ENCODE peak calls at places on chromosomes 16 and 17, in ten cellular contexts. B, Y, F, T, N, G, D, E, V and M are unnamed samples.

GRCh38 chr17:32992360-32993033 is 850 bp downstream of the SPACA3 start:
- DNase-seq in B (peak), Y (no peak), F (no peak), T (no peak), N (no peak), G (no peak), D (no peak), E (no peak), V (no peak), M (no peak)

GRCh38 chr16:54936086-54936978 is 5.7 kb downstream of the IRX5 start:
- DNase-seq in B (no peak), Y (peak), F (no peak), T (no peak), N (no peak), G (no peak), D (no peak), E (peak), V (no peak), M (no peak)

GRCh38 chr17:74119960-74120359 is 83.5 kb upstream of the RPL38 start:
- DNase-seq in B (no peak), Y (no peak), F (no peak), T (no peak), N (no peak), G (no peak), D (peak), E (peak), V (no peak), M (no peak)

GRCh38 chr17:30426292-30426691 is 47.6 kb downstream of the CPD start:
- DNase-seq in B (no peak), Y (no peak), F (no peak), T (no peak), N (no peak), G (no peak), D (no peak), E (no peak), V (no peak), M (no peak)

GRCh38 chr17:60249517-60249826 is 99.7 kb downstream of the CA4 start:
- DNase-seq in B (no peak), Y (no peak), F (no peak), T (no peak), N (no peak), G (no peak), D (no peak), E (no peak), V (no peak), M (no peak)

GRCh38 chr17:59840329-59840907 is 52.3 kb downstream of the TUBD1 start:
- DNase-seq in B (no peak), Y (no peak), F (peak), T (no peak), N (no peak), G (no peak), D (no peak), E (no peak), V (no peak), M (no peak)

GRCh38 chr17:17741346-17742023 is 60.2 kb downstream of the RAI1 start:
- DNase-seq in B (no peak), Y (no peak), F (no peak), T (no peak), N (no peak), G (no peak), D (no peak), E (no peak), V (no peak), M (peak)

GRCh38 chr16:85428168-85428898 is 184.8 kb upstream of the GSE1 start:
- DNase-seq in B (peak), Y (no peak), F (peak), T (peak), N (no peak), G (peak), D (peak), E (no peak), V (peak), M (peak)

GRCh38 chr17:60321336-60322055 is 70.4 kb downstream of the USP32 start:
- DNase-seq in B (no peak), Y (no peak), F (no peak), T (no peak), N (no peak), G (no peak), D (no peak), E (no peak), V (no peak), M (no peak)

GRCh38 chr17:11638700-11639265 is 40.5 kb downstream of the DNAH9 start:
- DNase-seq in B (no peak), Y (no peak), F (no peak), T (no peak), N (no peak), G (no peak), D (no peak), E (no peak), V (no peak), M (no peak)

GRCh38 chr17:34110315-34110714 is 144.8 kb upstream of the CCL2 start:
- DNase-seq in B (no peak), Y (no peak), F (no peak), T (no peak), N (no peak), G (no peak), D (no peak), E (no peak), V (peak), M (no peak)

GRCh38 chr16:56300901-56301351 is 109.6 kb downstream of the GNAO1 start:
- DNase-seq in B (no peak), Y (no peak), F (no peak), T (no peak), N (no peak), G (no peak), D (peak), E (no peak), V (no peak), M (no peak)

GRCh38 chr17:13476722-13477121 is 125.0 kb downstream of the HS3ST3A1 start:
- DNase-seq in B (no peak), Y (no peak), F (no peak), T (no peak), N (no peak), G (no peak), D (no peak), E (no peak), V (no peak), M (no peak)

GRCh38 chr17:48307814-48308411 is 122.1 kb downstream of the SKAP1 start:
- DNase-seq in B (peak), Y (peak), F (peak), T (peak), N (peak), G (no peak), D (peak), E (no peak), V (peak), M (peak)

GRCh38 chr16:53042235-53042645 is 10.5 kb downstream of the CHD9NB start:
- DNase-seq in B (no peak), Y (no peak), F (no peak), T (no peak), N (no peak), G (no peak), D (no peak), E (no peak), V (no peak), M (no peak)

GRCh38 chr16:87740909-87741424 is 24.8 kb downstream of the KLHDC4 start:
- DNase-seq in B (no peak), Y (peak), F (no peak), T (no peak), N (no peak), G (peak), D (no peak), E (no peak), V (no peak), M (peak)

GRCh38 chr16:78297066-78297666 is 197.7 kb downstream of the WWOX start:
- DNase-seq in B (no peak), Y (peak), F (no peak), T (no peak), N (no peak), G (no peak), D (no peak), E (no peak), V (peak), M (no peak)

GRCh38 chr17:59859444-59860025 is 33.2 kb downstream of the TUBD1 start:
- DNase-seq in B (no peak), Y (no peak), F (peak), T (no peak), N (no peak), G (no peak), D (no peak), E (no peak), V (no peak), M (no peak)

GRCh38 chr16:68288252-68288650 is 22.5 kb downstream of the SLC7A6OS start:
- DNase-seq in B (no peak), Y (no peak), F (no peak), T (no peak), N (no peak), G (no peak), D (no peak), E (no peak), V (no peak), M (no peak)

GRCh38 chr16:21150375-21151001 is at the start of gene DNAH3:
- DNase-seq in B (no peak), Y (no peak), F (peak), T (peak), N (no peak), G (no peak), D (no peak), E (no peak), V (no peak), M (no peak)

GRCh38 chr17:2485543-2485942 is 26.1 kb downstream of the METTL16 start:
- DNase-seq in B (no peak), Y (no peak), F (peak), T (no peak), N (no peak), G (no peak), D (no peak), E (no peak), V (no peak), M (no peak)

GRCh38 chr17:82342361-82343079 is 9.0 kb upstream of the SECTM1 start:
- DNase-seq in B (no peak), Y (no peak), F (no peak), T (no peak), N (no peak), G (no peak), D (no peak), E (no peak), V (no peak), M (no peak)

GRCh38 chr17:15038656-15039055 is 226.5 kb downstream of the PMP22 start:
- DNase-seq in B (no peak), Y (no peak), F (no peak), T (no peak), N (no peak), G (no peak), D (no peak), E (no peak), V (no peak), M (no peak)

GRCh38 chr16:57185446-57185944 is 344 bp downstream of the PSME3IP1 start:
- DNase-seq in B (peak), Y (peak), F (peak), T (peak), N (peak), G (peak), D (peak), E (peak), V (peak), M (peak)

GRCh38 chr17:78351449-78352006 is 8.3 kb downstream of the SOCS3 start:
- DNase-seq in B (peak), Y (peak), F (peak), T (peak), N (peak), G (peak), D (peak), E (peak), V (peak), M (peak)

GRCh38 chr16:12295395-12295794 is 318.9 kb downstream of the SNX29 start:
- DNase-seq in B (no peak), Y (no peak), F (no peak), T (no peak), N (no peak), G (no peak), D (no peak), E (no peak), V (no peak), M (no peak)

GRCh38 chr17:36721560-36722120 is 120.3 kb downstream of the MRM1 start:
- DNase-seq in B (no peak), Y (no peak), F (no peak), T (no peak), N (no peak), G (no peak), D (no peak), E (no peak), V (no peak), M (no peak)

GRCh38 chr17:34527908-34528470 is 51.4 kb upstream of the TMEM132E start:
- DNase-seq in B (no peak), Y (no peak), F (peak), T (no peak), N (no peak), G (no peak), D (no peak), E (no peak), V (no peak), M (no peak)

GRCh38 chr17:29151567-29151966 is 28.6 kb downstream of the MYO18A start:
- DNase-seq in B (no peak), Y (no peak), F (peak), T (no peak), N (no peak), G (no peak), D (no peak), E (no peak), V (no peak), M (no peak)

GRCh38 chr17:15213381-15214087 is 51.6 kb downstream of the PMP22 start:
- DNase-seq in B (no peak), Y (no peak), F (peak), T (no peak), N (no peak), G (no peak), D (no peak), E (no peak), V (no peak), M (no peak)

GRCh38 chr17:74282587-74283370 is 8.7 kb downstream of the DNAI2 start:
- DNase-seq in B (no peak), Y (no peak), F (peak), T (no peak), N (no peak), G (no peak), D (no peak), E (no peak), V (no peak), M (no peak)

GRCh38 chr16:30619643-30620042 is 9.5 kb upstream of the ZNF689 start:
- DNase-seq in B (no peak), Y (no peak), F (no peak), T (no peak), N (no peak), G (no peak), D (no peak), E (no peak), V (no peak), M (no peak)

DNA sequence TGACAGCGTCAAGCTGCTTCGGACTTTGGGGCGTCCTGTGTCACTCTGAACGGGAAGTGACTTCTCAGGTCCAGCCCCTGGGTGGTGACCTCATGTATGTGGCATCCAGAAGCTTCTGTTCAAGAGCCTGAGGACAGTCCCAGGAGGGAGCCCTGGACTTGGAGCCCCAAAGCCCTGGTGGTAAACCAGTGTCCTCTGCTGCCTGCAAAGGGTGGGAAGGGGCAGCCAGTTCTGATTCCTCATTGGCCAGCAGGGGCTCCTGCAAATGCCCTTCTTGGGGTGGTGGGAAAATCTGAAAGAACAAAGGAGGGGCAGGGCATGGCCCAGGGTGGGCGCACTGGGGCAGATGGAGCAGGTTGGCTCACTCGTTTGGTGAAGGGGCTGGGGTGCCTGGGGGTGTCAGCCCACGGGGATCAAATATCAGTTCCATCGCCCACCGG is 1.6 kb downstream of the OSGIN1 start:
- DNase-seq in B (peak), Y (peak), F (peak), T (peak), N (peak), G (no peak), D (peak), E (no peak), V (peak), M (peak)
- TF ChIP-seq POLR2A in B (no peak), Y (peak), F (no peak), T (peak), N (peak), G (no peak), D (no peak), E (no peak), V (peak), M (no peak)

DNA sequence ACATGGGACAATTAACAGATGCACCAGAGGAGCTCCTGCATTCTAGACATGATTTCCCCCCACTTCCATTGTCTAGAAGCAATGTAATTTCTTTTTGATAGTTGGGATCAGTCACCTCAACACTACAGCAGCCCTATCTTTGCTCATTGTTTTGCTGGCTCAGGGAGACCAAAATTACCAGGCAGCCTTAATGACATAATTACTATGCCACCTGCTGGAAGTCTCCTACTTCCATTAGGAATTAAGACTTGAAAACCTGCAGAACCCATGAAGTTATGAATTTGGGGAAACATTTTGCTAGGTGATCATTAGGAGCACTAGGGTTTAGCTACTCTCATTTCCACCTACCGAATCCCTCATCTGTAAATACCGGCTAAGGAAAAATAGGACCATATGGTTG is 312.0 kb upstream of the CA10 start:
- DNase-seq in B (no peak), Y (no peak), F (no peak), T (no peak), N (no peak), G (no peak), D (no peak), E (no peak), V (no peak), M (no peak)
- TF ChIP-seq CTCF in B (no peak), Y (no peak), F (no peak), T (no peak), N (no peak), G (no peak), D (no peak), E (no peak), V (no peak), M (no peak)

GRCh38 chr17:50861822-50862528 is 4.2 kb downstream of the TOB1 start:
- DNase-seq in B (no peak), Y (no peak), F (no peak), T (no peak), N (no peak), G (no peak), D (no peak), E (no peak), V (no peak), M (no peak)

GRCh38 chr17:50855708-50856330 is 10.3 kb downstream of the TOB1 start:
- DNase-seq in B (no peak), Y (no peak), F (no peak), T (no peak), N (no peak), G (no peak), D (no peak), E (no peak), V (no peak), M (no peak)

GRCh38 chr17:50856431-50856830 is 9.7 kb downstream of the TOB1 start:
- DNase-seq in B (no peak), Y (no peak), F (no peak), T (no peak), N (no peak), G (no peak), D (no peak), E (no peak), V (no peak), M (no peak)

GRCh38 chr17:50861334-50861676 is 4.8 kb downstream of the TOB1 start:
- DNase-seq in B (no peak), Y (no peak), F (no peak), T (no peak), N (no peak), G (no peak), D (no peak), E (no peak), V (no peak), M (no peak)

GRCh38 chr17:50858486-50859225 is 7.5 kb downstream of the TOB1 start:
- DNase-seq in B (no peak), Y (no peak), F (no peak), T (no peak), N (no peak), G (no peak), D (no peak), E (no peak), V (no peak), M (no peak)
- TF ChIP-seq POLR2A in B (no peak), Y (no peak), F (no peak), T (no peak), N (no peak), G (no peak), D (no peak), E (no peak), V (no peak), M (no peak)

DNA sequence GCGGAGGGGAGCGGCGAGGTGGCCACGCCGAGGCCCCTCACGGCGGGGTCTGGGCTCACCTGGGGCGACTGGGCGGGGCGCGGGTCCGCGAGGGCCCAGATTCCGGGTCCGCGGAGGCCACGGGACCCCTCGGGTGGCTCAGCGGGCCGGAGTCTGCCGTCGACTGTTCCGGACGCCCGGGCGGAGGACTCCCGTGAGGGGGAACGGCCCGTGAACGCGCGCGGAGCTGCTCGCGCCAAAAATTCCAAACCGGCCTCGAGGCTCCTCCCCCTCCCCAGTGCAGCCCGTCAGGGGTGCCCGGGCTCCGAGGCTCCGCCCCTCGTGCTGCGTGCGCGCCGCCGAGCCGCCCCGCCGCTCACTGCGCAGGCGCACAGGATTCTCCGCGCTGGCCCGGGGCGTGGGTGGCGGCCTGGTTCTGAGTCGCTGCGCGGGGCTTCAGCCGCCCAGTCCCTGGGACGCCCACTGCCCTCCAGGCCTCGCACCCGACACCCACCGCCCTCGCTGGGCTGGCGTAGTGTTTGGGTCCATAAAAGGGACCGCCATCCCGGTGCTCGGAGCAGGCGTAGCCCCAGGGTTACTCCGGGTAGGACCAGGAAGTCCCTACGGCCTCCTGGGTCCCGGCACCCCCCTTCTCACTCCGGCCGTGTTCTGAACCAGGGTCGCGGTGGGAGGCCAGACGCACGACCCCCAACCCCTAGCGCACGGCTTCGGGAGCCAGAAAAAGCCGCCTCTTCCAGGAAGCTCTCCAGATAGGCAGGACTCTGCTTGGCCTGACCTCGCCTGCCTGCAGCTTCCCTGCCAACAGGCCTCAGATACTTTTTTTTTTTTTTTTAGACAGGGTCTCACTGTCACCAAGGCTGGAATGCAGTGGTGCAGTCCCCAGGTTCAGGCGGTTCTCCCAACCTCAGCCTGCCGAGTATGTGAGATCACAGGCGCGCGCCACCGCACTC is at the start of gene PKMYT1:
- DNase-seq in B (peak), Y (peak), F (peak), T (peak), N (peak), G (peak), D (peak), E (peak), V (peak), M (peak)
- TF ChIP-seq CTCF in B (no peak), Y (no peak), F (no peak), T (no peak), N (no peak), G (no peak), D (no peak), E (no peak), V (no peak), M (no peak)

DNA sequence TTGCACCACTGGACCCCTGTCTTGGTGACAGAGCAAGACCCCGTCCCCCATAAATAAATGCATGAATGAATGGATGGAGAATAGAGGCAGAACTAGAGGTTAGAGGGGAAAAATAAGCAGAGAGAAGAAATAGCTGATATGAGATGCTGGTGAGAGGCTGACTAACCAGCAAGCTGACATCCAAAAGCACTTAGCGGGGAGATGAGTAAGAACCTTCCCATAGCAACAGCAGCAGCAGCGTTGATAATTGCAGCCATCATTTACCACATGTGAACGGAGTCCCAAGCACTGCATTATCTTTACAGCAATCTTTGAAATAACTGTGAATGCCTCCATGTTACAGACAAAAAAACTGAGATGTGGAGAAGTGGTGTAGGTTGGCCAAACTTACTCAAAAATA is 777.3 kb upstream of the EEF2KMT start:
- DNase-seq in B (no peak), Y (no peak), F (no peak), T (no peak), N (no peak), G (no peak), D (no peak), E (no peak), V (no peak), M (no peak)
- TF ChIP-seq POLR2A in B (no peak), Y (no peak), F (no peak), T (no peak), N (no peak), G (no peak), D (no peak), E (no peak), V (no peak), M (no peak)